ENCODE peak calls at places on chromosomes 1 and 21, in four cellular contexts. Q, J, G and B are unnamed samples.

GRCh38 chr21:45642122-45642813 is 1.3 kb upstream of the PCBP3 start:
- DNase-seq in Q (no peak), J (no peak), G (no peak), B (no peak)

GRCh38 chr21:36097427-36098230 is 27.8 kb downstream of the CBR1 start:
- DNase-seq in Q (peak; percentile 71), J (no peak), G (peak; percentile 75), B (peak; percentile 50)

GRCh38 chr1:10905841-10906655 is 106.4 kb upstream of the TARDBP start:
- DNase-seq in Q (no peak), J (no peak), G (no peak), B (no peak)

GRCh38 chr21:33377221-33377620 is 26.0 kb upstream of the IFNGR2 start:
- DNase-seq in Q (no peak), J (no peak), G (no peak), B (no peak)

GRCh38 chr1:27658951-27659496 is 13.0 kb downstream of the IFI6 start:
- DNase-seq in Q (peak; percentile 71), J (no peak), G (no peak), B (no peak)

GRCh38 chr1:234928642-234929041 is 200.0 kb downstream of the TOMM20 start:
- DNase-seq in Q (no peak), J (peak; percentile 71), G (no peak), B (no peak)

GRCh38 chr1:215595231-215595630 is 28.1 kb downstream of the KCTD3 start:
- DNase-seq in Q (no peak), J (no peak), G (no peak), B (no peak)

GRCh38 chr1:28950449-28950848 is 36.1 kb downstream of the EPB41 start:
- DNase-seq in Q (no peak), J (no peak), G (no peak), B (no peak)

GRCh38 chr1:37752583-37753471 is 12.1 kb downstream of the EPHA10 start:
- DNase-seq in Q (peak; percentile 9), J (no peak), G (peak; percentile 25), B (no peak)

GRCh38 chr1:200634449-200635122 is 14.0 kb upstream of the KIF14 start:
- DNase-seq in Q (no peak), J (no peak), G (no peak), B (no peak)

GRCh38 chr21:32412162-32412997 is at the start of gene EVA1C:
- DNase-seq in Q (peak; percentile 32), J (peak; percentile 87), G (peak; percentile 75), B (peak; percentile 69)

GRCh38 chr1:203467550-203467921 is 8.1 kb upstream of the PRELP start:
- DNase-seq in Q (no peak), J (peak; percentile 97), G (peak; percentile 24), B (peak; percentile 32)

GRCh38 chr1:24761582-24761981 is 16.3 kb downstream of the CLIC4 start:
- DNase-seq in Q (no peak), J (no peak), G (no peak), B (no peak)

GRCh38 chr1:211643324-211644212 is 31.9 kb downstream of the NEK2 start:
- DNase-seq in Q (peak; percentile 29), J (no peak), G (peak; percentile 71), B (peak; percentile 63)

GRCh38 chr1:160659566-160659965 is 12.7 kb upstream of the SLAMF1 start:
- DNase-seq in Q (no peak), J (no peak), G (no peak), B (no peak)

GRCh38 chr1:150159550-150159949 is 9.8 kb downstream of the PLEKHO1 start:
- DNase-seq in Q (no peak), J (no peak), G (no peak), B (no peak)

GRCh38 chr21:42390696-42391095 is 5.2 kb downstream of the TMPRSS3 start:
- DNase-seq in Q (no peak), J (no peak), G (no peak), B (no peak)